ENCODE peak calls at places on chromosomes 12 and 14, in five cellular contexts. One of them, this sample, is unnamed.
A peak's percentile ranks its signal among the peaks of the same experiment; 100 is the strongest.

GRCh38 chr12:50222275-50222783 is 55.2 kb upstream of the CERS5 start:
- DNase-seq in non-pigmented ciliary epithelial cell: no peak
- DNase-seq in AG09309: peak; percentile 77
- DNase-seq in cardiac fibroblast: peak; percentile 94
- DNase-seq in HS-5: no peak
- DNase-seq in this sample: no peak

GRCh38 chr12:64256166-64256800 is 34.2 kb upstream of the KICS2 start:
- DNase-seq in non-pigmented ciliary epithelial cell: peak; percentile 26
- DNase-seq in AG09309: peak; percentile 23
- DNase-seq in cardiac fibroblast: peak; percentile 78
- DNase-seq in HS-5: peak; percentile 60
- DNase-seq in this sample: no peak

GRCh38 chr14:87149583-87150354 is 843.2 kb downstream of the GALC start:
- DNase-seq in non-pigmented ciliary epithelial cell: no peak
- DNase-seq in AG09309: no peak
- DNase-seq in cardiac fibroblast: no peak
- DNase-seq in HS-5: peak; percentile 11
- DNase-seq in this sample: no peak

GRCh38 chr12:94873368-94874085 is 130.0 kb downstream of the NDUFA12 start:
- DNase-seq in non-pigmented ciliary epithelial cell: no peak
- DNase-seq in AG09309: no peak
- DNase-seq in cardiac fibroblast: no peak
- DNase-seq in HS-5: no peak
- DNase-seq in this sample: no peak

GRCh38 chr12:132583311-132583710 is 27.1 kb downstream of the LRCOL1 start:
- DNase-seq in non-pigmented ciliary epithelial cell: no peak
- DNase-seq in AG09309: no peak
- DNase-seq in cardiac fibroblast: no peak
- DNase-seq in HS-5: no peak
- DNase-seq in this sample: no peak

GRCh38 chr12:110874351-110874750 is 27.6 kb downstream of the CCDC63 start:
- DNase-seq in non-pigmented ciliary epithelial cell: no peak
- DNase-seq in AG09309: no peak
- DNase-seq in cardiac fibroblast: no peak
- DNase-seq in HS-5: no peak
- DNase-seq in this sample: no peak

GRCh38 chr14:95496690-95497241 is 19.7 kb downstream of the SYNE3 start:
- DNase-seq in non-pigmented ciliary epithelial cell: no peak
- DNase-seq in AG09309: no peak
- DNase-seq in cardiac fibroblast: peak; percentile 75
- DNase-seq in HS-5: no peak
- DNase-seq in this sample: no peak

GRCh38 chr14:101250336-101250947 is 310.9 kb upstream of the DIO3 start:
- DNase-seq in non-pigmented ciliary epithelial cell: no peak
- DNase-seq in AG09309: no peak
- DNase-seq in cardiac fibroblast: no peak
- DNase-seq in HS-5: no peak
- DNase-seq in this sample: no peak

GRCh38 chr12:65496617-65497016 is 218.1 kb downstream of the MSRB3 start:
- DNase-seq in non-pigmented ciliary epithelial cell: no peak
- DNase-seq in AG09309: no peak
- DNase-seq in cardiac fibroblast: peak; percentile 67
- DNase-seq in HS-5: no peak
- DNase-seq in this sample: no peak

GRCh38 chr12:9636150-9636549 is 28.4 kb upstream of the KLRB1 start:
- DNase-seq in non-pigmented ciliary epithelial cell: no peak
- DNase-seq in AG09309: no peak
- DNase-seq in cardiac fibroblast: no peak
- DNase-seq in HS-5: no peak
- DNase-seq in this sample: no peak

GRCh38 chr12:3119192-3119744 is 42.1 kb downstream of the TSPAN9 start:
- DNase-seq in non-pigmented ciliary epithelial cell: no peak
- DNase-seq in AG09309: no peak
- DNase-seq in cardiac fibroblast: peak; percentile 22
- DNase-seq in HS-5: no peak
- DNase-seq in this sample: no peak

GRCh38 chr14:74459289-74459946 is 33.4 kb upstream of the SYNDIG1L start:
- DNase-seq in non-pigmented ciliary epithelial cell: no peak
- DNase-seq in AG09309: peak; percentile 42
- DNase-seq in cardiac fibroblast: peak; percentile 65
- DNase-seq in HS-5: peak; percentile 37
- DNase-seq in this sample: no peak

GRCh38 chr14:92890830-92891598 is 31.9 kb upstream of the CHGA start:
- DNase-seq in non-pigmented ciliary epithelial cell: no peak
- DNase-seq in AG09309: no peak
- DNase-seq in cardiac fibroblast: no peak
- DNase-seq in HS-5: no peak
- DNase-seq in this sample: no peak

GRCh38 chr12:30622509-30622908 is 73.2 kb downstream of the IPO8 start:
- DNase-seq in non-pigmented ciliary epithelial cell: no peak
- DNase-seq in AG09309: peak; percentile 49
- DNase-seq in cardiac fibroblast: peak; percentile 67
- DNase-seq in HS-5: peak; percentile 25
- DNase-seq in this sample: peak; percentile 64

GRCh38 chr12:57693317-57693658 is 644 bp upstream of the OS9 start:
- DNase-seq in non-pigmented ciliary epithelial cell: no peak
- DNase-seq in AG09309: no peak
- DNase-seq in cardiac fibroblast: no peak
- DNase-seq in HS-5: no peak
- DNase-seq in this sample: no peak

GRCh38 chr14:104113631-104114420 is 24.6 kb upstream of the KIF26A start:
- DNase-seq in non-pigmented ciliary epithelial cell: no peak
- DNase-seq in AG09309: no peak
- DNase-seq in cardiac fibroblast: no peak
- DNase-seq in HS-5: no peak
- DNase-seq in this sample: no peak

GRCh38 chr14:61188196-61188595 is 92.9 kb downstream of the TMEM30B start:
- DNase-seq in non-pigmented ciliary epithelial cell: no peak
- DNase-seq in AG09309: no peak
- DNase-seq in cardiac fibroblast: peak; percentile 55
- DNase-seq in HS-5: no peak
- DNase-seq in this sample: no peak

GRCh38 chr12:15627995-15628945 is 160.9 kb downstream of the EPS8 start:
- DNase-seq in non-pigmented ciliary epithelial cell: no peak
- DNase-seq in AG09309: no peak
- DNase-seq in cardiac fibroblast: peak; percentile 74
- DNase-seq in HS-5: no peak
- DNase-seq in this sample: no peak

GRCh38 chr14:92963301-92964123 is 40.6 kb downstream of the CHGA start:
- DNase-seq in non-pigmented ciliary epithelial cell: no peak
- DNase-seq in AG09309: no peak
- DNase-seq in cardiac fibroblast: no peak
- DNase-seq in HS-5: no peak
- DNase-seq in this sample: no peak

GRCh38 chr12:6532927-6533652 is 1.2 kb upstream of the GAPDH start:
- DNase-seq in non-pigmented ciliary epithelial cell: no peak
- DNase-seq in AG09309: no peak
- DNase-seq in cardiac fibroblast: peak; percentile 67
- DNase-seq in HS-5: no peak
- DNase-seq in this sample: no peak

This sample was measured in epithelial cell of prostate.